ENCODE peak calls at places on chromosomes 11 and 22, in seven cellular contexts. C is SK-N-SH, T is gastrocnemius medialis, R is esophagus squamous epithelium, D is astrocyte, Q is prostate gland, M is left lung. G is an unnamed sample.

GRCh38 chr11:2268911-2269600 is 1.3 kb downstream of the ASCL2 start:
- DNase-seq in D (no peak), M (peak; percentile 93), Q (peak; percentile 72), C (peak; percentile 64), T (no peak), R (no peak), G (peak; percentile 66)

GRCh38 chr11:63023851-63024648 is 8.4 kb upstream of the SLC22A8 start:
- DNase-seq in C (peak; percentile 82), R (peak; percentile 27), Q (peak; percentile 86), T (peak; percentile 70), D (peak; percentile 19), M (peak; percentile 92), G (peak; percentile 88)

GRCh38 chr11:10931761-10932700 is 74.2 kb upstream of the ZBED5 start:
- DNase-seq in C (no peak), Q (peak; percentile 81), D (no peak), M (peak; percentile 75), T (no peak), R (no peak), G (peak; percentile 78)

GRCh38 chr11:129211397-129211796 is 19.3 kb upstream of the ARHGAP32 start:
- DNase-seq in R (no peak), Q (no peak), C (no peak), M (no peak), D (no peak), T (no peak), G (no peak)

GRCh38 chr11:3747704-3748103 is 49.6 kb downstream of the NUP98 start:
- DNase-seq in C (no peak), M (no peak), R (no peak), T (no peak), Q (no peak), D (peak; percentile 64), G (no peak)

GRCh38 chr11:68615657-68616056 is 68.7 kb upstream of the GAL start:
- DNase-seq in T (no peak), C (no peak), Q (no peak), D (no peak), M (no peak), R (no peak), G (no peak)

GRCh38 chr11:46315033-46315738 is 32.1 kb upstream of the DGKZ start:
- DNase-seq in Q (peak; percentile 43), C (peak; percentile 94), D (peak; percentile 62), R (no peak), T (peak; percentile 46), M (no peak), G (no peak)

GRCh38 chr11:72920001-72920400 is 105.8 kb downstream of the ATG16L2 start:
- DNase-seq in M (no peak), C (no peak), D (no peak), Q (no peak), R (no peak), T (no peak), G (no peak)

GRCh38 chr22:22342697-22343602 is 98.4 kb downstream of the VPREB1 start:
- DNase-seq in Q (peak; percentile 23), T (no peak), M (peak; percentile 89), R (no peak), D (no peak), C (peak; percentile 50), G (no peak)

GRCh38 chr11:74687237-74688005 is 43.8 kb downstream of the CHRDL2 start:
- DNase-seq in R (no peak), M (no peak), T (no peak), Q (no peak), D (peak; percentile 49), C (no peak), G (no peak)

GRCh38 chr11:85132839-85133238 is 494.3 kb downstream of the DLG2 start:
- DNase-seq in R (no peak), Q (no peak), D (peak; percentile 19), T (no peak), C (no peak), M (peak; percentile 13), G (no peak)

GRCh38 chr11:61542661-61543060 is 34.1 kb downstream of the LRRC10B start:
- DNase-seq in R (no peak), Q (no peak), M (peak; percentile 65), T (no peak), D (no peak), C (peak; percentile 68), G (no peak)

GRCh38 chr11:26522912-26523610 is 49.0 kb downstream of the MUC15 start:
- DNase-seq in C (no peak), R (no peak), Q (no peak), M (no peak), T (no peak), D (no peak), G (no peak)

GRCh38 chr11:61477734-61478148 is 30.8 kb upstream of the LRRC10B start:
- DNase-seq in R (no peak), D (no peak), C (peak; percentile 89), M (peak; percentile 88), T (peak; percentile 37), Q (peak; percentile 22), G (peak; percentile 38)

GRCh38 chr11:13781153-13781552 is 112.7 kb downstream of the FAR1 start:
- DNase-seq in C (no peak), Q (no peak), D (no peak), M (no peak), R (no peak), T (no peak), G (no peak)

GRCh38 chr11:83401506-83402225 is 115.5 kb upstream of the CCDC90B start:
- DNase-seq in Q (no peak), D (no peak), T (no peak), M (no peak), C (no peak), R (no peak), G (no peak)

GRCh38 chr11:132122701-132123100 is 752.3 kb downstream of the NTM start:
- DNase-seq in M (no peak), Q (no peak), T (no peak), R (no peak), C (no peak), D (no peak), G (no peak)

GRCh38 chr22:44884968-44885805 is 124.6 kb downstream of the PHF21B start:
- DNase-seq in M (peak; percentile 74), D (no peak), C (no peak), Q (no peak), T (no peak), R (no peak), G (no peak)
- H3K36me3 ChIP-seq in M (no peaks in the 10 kb centered on the region), D (no peaks in the 10 kb centered on the region), C (no peaks in the 10 kb centered on the region), Q (no peaks in the 10 kb centered on the region), T (no peaks in the 10 kb centered on the region), R (no peaks in the 10 kb centered on the region), G (no peaks in the 10 kb centered on the region)

GRCh38 chr11:6634534-6634933 is 15.3 kb upstream of the TPP1 start:
- DNase-seq in R (no peak), C (no peak), M (no peak), T (no peak), D (no peak), Q (no peak), G (no peak)
- H3K27ac ChIP-seq in R (no peak overlapping the region), C (no peak overlapping the region), M (peak overlapping the region; percentile 85), T (peak overlapping the region; percentile 39), D (no peak overlapping the region), Q (no peak overlapping the region), G (no peak overlapping the region)

DNA sequence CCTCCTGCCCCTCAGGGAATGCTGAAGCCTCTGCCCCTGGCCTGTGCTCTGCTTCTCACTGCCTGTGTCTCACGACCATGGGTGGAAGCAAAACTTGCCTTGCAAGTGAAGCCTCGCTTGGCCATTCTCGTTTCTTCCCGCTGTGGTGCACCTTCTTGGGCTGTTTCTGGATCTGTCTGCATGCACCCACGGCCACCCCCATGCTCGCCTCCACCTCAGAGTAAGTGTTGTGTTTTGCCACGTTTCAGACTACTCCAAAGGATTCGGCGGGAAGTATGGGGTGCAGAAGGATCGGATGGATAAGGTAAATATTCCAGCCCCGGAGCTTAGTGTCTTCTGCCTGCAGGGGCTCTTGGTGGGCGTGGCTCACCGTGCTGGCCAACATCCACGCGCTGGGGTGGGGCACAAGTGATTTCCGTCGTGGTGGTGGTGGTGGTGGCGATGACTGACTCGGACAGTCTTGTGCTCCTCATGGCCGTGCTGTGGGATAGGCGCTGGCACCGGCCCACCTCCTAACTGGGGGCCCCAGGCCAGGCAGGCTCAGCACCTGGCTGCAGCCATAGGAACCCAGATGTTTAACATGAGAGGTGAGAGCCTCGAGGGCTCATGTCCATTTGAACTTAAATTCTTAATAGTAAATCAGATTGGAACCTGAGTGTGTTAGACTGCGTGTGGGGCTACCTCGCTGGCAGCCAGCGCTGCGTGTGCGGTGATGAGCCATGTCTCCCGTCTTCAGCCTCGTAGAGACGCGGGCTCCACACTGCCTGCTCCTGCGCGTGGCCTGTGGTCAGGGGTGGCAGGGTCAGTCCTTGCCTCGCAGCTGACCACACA is 24.6 kb downstream of the CTTN start:
- DNase-seq in C (no peak), D (no peak), T (no peak), M (peak; percentile 37), R (no peak), Q (no peak), G (no peak)
- H3K36me3 ChIP-seq in C (peaks cover 75% of the 10 kb centered on the region), D (peaks cover 55% of the 10 kb centered on the region), T (peaks cover 86% of the 10 kb centered on the region), M (peaks cover 95% of the 10 kb centered on the region), R (peaks cover 56% of the 10 kb centered on the region), Q (peaks cover 5% of the 10 kb centered on the region), G (peaks cover 99% of the 10 kb centered on the region)

GRCh38 chr11:6391548-6392134 is 1.4 kb downstream of the SMPD1 start:
- DNase-seq in C (no peak), Q (no peak), D (no peak), T (no peak), M (no peak), R (no peak), G (peak; percentile 63)

GRCh38 chr11:6390718-6391547 is 659 bp downstream of the SMPD1 start:
- DNase-seq in Q (no peak), M (no peak), C (no peak), R (no peak), D (no peak), T (no peak), G (no peak)

GRCh38 chr11:6388747-6389146 is 1.5 kb upstream of the SMPD1 start:
- DNase-seq in D (no peak), R (no peak), M (no peak), Q (no peak), T (no peak), C (no peak), G (no peak)

GRCh38 chr11:6387811-6388599 is 2.3 kb upstream of the SMPD1 start:
- DNase-seq in D (peak; percentile 36), Q (no peak), C (no peak), T (no peak), M (no peak), R (no peak), G (peak; percentile 17)

DNA sequence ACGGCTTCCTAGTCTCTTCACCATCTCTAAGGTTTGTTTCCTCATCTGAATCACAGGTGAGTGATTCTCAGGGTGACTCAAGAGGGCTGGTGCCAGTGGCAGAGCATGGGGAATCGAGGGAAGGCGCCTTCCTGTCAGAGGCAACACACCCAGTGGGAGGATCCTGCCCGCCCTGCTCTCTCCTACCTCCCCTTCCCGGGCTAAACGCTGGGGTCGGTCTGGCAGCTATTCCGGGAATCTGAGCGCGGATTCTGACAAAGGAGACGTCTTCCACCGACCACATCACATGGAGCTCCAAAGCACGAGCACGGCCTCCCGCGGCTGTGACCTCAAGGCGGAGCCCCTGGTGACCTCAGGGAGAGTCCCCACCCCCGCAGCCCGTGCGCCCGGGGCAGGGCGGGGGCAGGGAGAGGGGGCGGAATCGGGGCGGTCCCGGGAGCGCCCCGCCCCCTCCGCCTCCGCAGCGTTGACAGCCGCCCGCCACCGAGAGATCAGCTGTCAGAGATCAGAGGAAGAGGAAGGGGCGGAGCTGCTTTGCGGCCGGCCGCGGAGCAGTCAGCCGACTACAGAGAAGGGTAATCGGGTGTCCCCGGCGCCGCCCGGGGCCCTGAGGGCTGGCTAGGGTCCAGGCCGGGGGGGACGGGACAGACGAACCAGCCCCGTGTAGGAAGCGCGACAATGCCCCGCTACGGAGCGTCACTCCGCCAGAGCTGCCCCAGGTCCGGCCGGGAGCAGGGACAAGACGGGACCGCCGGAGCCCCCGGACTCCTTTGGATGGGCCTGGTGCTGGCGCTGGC is at the start of gene SMPD1:
- DNase-seq in T (peak; percentile 95), R (peak; percentile 76), Q (peak; percentile 93), C (peak; percentile 97), M (peak; percentile 99), D (peak; percentile 74), G (peak; percentile 95)
- H3K27ac ChIP-seq in T (peak within 1 kb of the TSS; percentile 93), R (peak within 1 kb of the TSS; percentile 90), Q (peak within 1 kb of the TSS; percentile 92), C (peak within 1 kb of the TSS; percentile 54), M (peak within 1 kb of the TSS; percentile 89), D (peak within 1 kb of the TSS; percentile 70), G (peak within 1 kb of the TSS; percentile 81)

G was measured in tibial artery.